ENCODE peak calls at places on chromosomes 5 and 9, in six cellular contexts. One of them, this sample, is unnamed.

GRCh38 chr5:16540421-16540820 is 74.8 kb upstream of the ZNF622 start:
- DNase-seq in T-helper 1 cell: no peak
- DNase-seq in cardiac septum: no peak
- DNase-seq in AG04449: peak; percentile 69
- DNase-seq in NB4: no peak
- DNase-seq in B cell: no peak
- DNase-seq in this sample: no peak

GRCh38 chr5:102811962-102812361 is 56.9 kb downstream of the PAM start:
- DNase-seq in T-helper 1 cell: no peak
- DNase-seq in cardiac septum: no peak
- DNase-seq in AG04449: no peak
- DNase-seq in NB4: no peak
- DNase-seq in B cell: no peak
- DNase-seq in this sample: no peak

GRCh38 chr5:126972062-126972895 is 58.1 kb downstream of the MARCHF3 start:
- DNase-seq in T-helper 1 cell: peak; percentile 77
- DNase-seq in cardiac septum: no peak
- DNase-seq in AG04449: no peak
- DNase-seq in NB4: peak; percentile 85
- DNase-seq in B cell: peak; percentile 79
- DNase-seq in this sample: no peak

GRCh38 chr5:40879163-40879942 is 29.9 kb upstream of the C7 start:
- DNase-seq in T-helper 1 cell: peak; percentile 14
- DNase-seq in cardiac septum: no peak
- DNase-seq in AG04449: no peak
- DNase-seq in NB4: peak; percentile 44
- DNase-seq in B cell: peak; percentile 30
- DNase-seq in this sample: no peak

GRCh38 chr5:25763781-25764180 is 1119.0 kb upstream of the CDH10 start:
- DNase-seq in T-helper 1 cell: no peak
- DNase-seq in cardiac septum: no peak
- DNase-seq in AG04449: no peak
- DNase-seq in NB4: no peak
- DNase-seq in B cell: no peak
- DNase-seq in this sample: no peak

GRCh38 chr5:162187371-162187770 is 119.8 kb downstream of the GABRG2 start:
- DNase-seq in T-helper 1 cell: no peak
- DNase-seq in cardiac septum: no peak
- DNase-seq in AG04449: no peak
- DNase-seq in NB4: no peak
- DNase-seq in B cell: no peak
- DNase-seq in this sample: no peak

GRCh38 chr5:134463991-134464760 is 52.5 kb upstream of the CDKN2AIPNL start:
- DNase-seq in T-helper 1 cell: no peak
- DNase-seq in cardiac septum: peak; percentile 39
- DNase-seq in AG04449: no peak
- DNase-seq in NB4: peak; percentile 22
- DNase-seq in B cell: peak; percentile 33
- DNase-seq in this sample: peak; percentile 26

GRCh38 chr5:144844086-144844485 is 673.4 kb downstream of the KCTD16 start:
- DNase-seq in T-helper 1 cell: no peak
- DNase-seq in cardiac septum: no peak
- DNase-seq in AG04449: no peak
- DNase-seq in NB4: no peak
- DNase-seq in B cell: no peak
- DNase-seq in this sample: no peak

GRCh38 chr9:69822091-69822750 is 1.6 kb downstream of the CFAP95 start:
- DNase-seq in T-helper 1 cell: peak; percentile 12
- DNase-seq in cardiac septum: no peak
- DNase-seq in AG04449: peak; percentile 17
- DNase-seq in NB4: peak; percentile 11
- DNase-seq in B cell: no peak
- DNase-seq in this sample: no peak

GRCh38 chr5:174325961-174326360 is 280.5 kb downstream of the NSG2 start:
- DNase-seq in T-helper 1 cell: no peak
- DNase-seq in cardiac septum: no peak
- DNase-seq in AG04449: no peak
- DNase-seq in NB4: no peak
- DNase-seq in B cell: no peak
- DNase-seq in this sample: peak; percentile 41

GRCh38 chr9:16532681-16533450 is 337.6 kb downstream of the BNC2 start:
- DNase-seq in T-helper 1 cell: no peak
- DNase-seq in cardiac septum: no peak
- DNase-seq in AG04449: no peak
- DNase-seq in NB4: peak; percentile 36
- DNase-seq in B cell: no peak
- DNase-seq in this sample: no peak

GRCh38 chr9:113503613-113504230 is 40.2 kb downstream of the RGS3 start:
- DNase-seq in T-helper 1 cell: no peak
- DNase-seq in cardiac septum: no peak
- DNase-seq in AG04449: no peak
- DNase-seq in NB4: no peak
- DNase-seq in B cell: no peak
- DNase-seq in this sample: peak; percentile 51

GRCh38 chr9:82526629-82527028 is 536.3 kb downstream of the RASEF start:
- DNase-seq in T-helper 1 cell: no peak
- DNase-seq in cardiac septum: no peak
- DNase-seq in AG04449: no peak
- DNase-seq in NB4: no peak
- DNase-seq in B cell: no peak
- DNase-seq in this sample: no peak

GRCh38 chr5:68374770-68375518 is 159.4 kb downstream of the PIK3R1 start:
- DNase-seq in T-helper 1 cell: no peak
- DNase-seq in cardiac septum: no peak
- DNase-seq in AG04449: peak; percentile 37
- DNase-seq in NB4: no peak
- DNase-seq in B cell: no peak
- DNase-seq in this sample: no peak

GRCh38 chr9:78097541-78097940 is 65.9 kb upstream of the GNAQ start:
- DNase-seq in T-helper 1 cell: peak; percentile 17
- DNase-seq in cardiac septum: no peak
- DNase-seq in AG04449: no peak
- DNase-seq in NB4: peak; percentile 86
- DNase-seq in B cell: peak; percentile 23
- DNase-seq in this sample: no peak

GRCh38 chr5:72441861-72442540 is 65.2 kb downstream of the ZNF366 start:
- DNase-seq in T-helper 1 cell: no peak
- DNase-seq in cardiac septum: no peak
- DNase-seq in AG04449: peak; percentile 91
- DNase-seq in NB4: no peak
- DNase-seq in B cell: no peak
- DNase-seq in this sample: no peak

GRCh38 chr5:64872044-64872443 is 103.3 kb downstream of the CWC27 start:
- DNase-seq in T-helper 1 cell: no peak
- DNase-seq in cardiac septum: no peak
- DNase-seq in AG04449: no peak
- DNase-seq in NB4: no peak
- DNase-seq in B cell: no peak
- DNase-seq in this sample: no peak

GRCh38 chr9:114033397-114034103 is 44.5 kb downstream of the AMBP start:
- DNase-seq in T-helper 1 cell: no peak
- DNase-seq in cardiac septum: peak; percentile 75
- DNase-seq in AG04449: no peak
- DNase-seq in NB4: peak; percentile 36
- DNase-seq in B cell: peak; percentile 12
- DNase-seq in this sample: peak; percentile 78

GRCh38 chr9:899440-900184 is 58.1 kb downstream of the DMRT1 start:
- DNase-seq in T-helper 1 cell: no peak
- DNase-seq in cardiac septum: no peak
- DNase-seq in AG04449: no peak
- DNase-seq in NB4: peak; percentile 98
- DNase-seq in B cell: no peak
- DNase-seq in this sample: no peak

GRCh38 chr9:77588319-77588937 is 59.7 kb downstream of the GNA14 start:
- DNase-seq in T-helper 1 cell: no peak
- DNase-seq in cardiac septum: no peak
- DNase-seq in AG04449: peak; percentile 51
- DNase-seq in NB4: peak; percentile 57
- DNase-seq in B cell: no peak
- DNase-seq in this sample: no peak

This sample was measured in posterior vena cava.